ENCODE peak calls at places on chromosomes 12 and 14, in nine cellular contexts. T is AG09309; B is foreskin fibroblast; Q is CD8-positive, alpha-beta T cell; K is WTC11; D is GM20000; Y is tibial artery; M is GM13977; G is MCF 10A. N is an unnamed sample.

GRCh38 chr14:92540472-92541048 is 27.0 kb downstream of the RIN3 start:
- DNase-seq in T (peak; percentile 98), B (peak; percentile 98), Q (no peak), K (no peak), D (no peak), Y (peak; percentile 96), M (no peak), G (peak; percentile 99), N (no peak)

GRCh38 chr12:3913278-3913677 is 40.1 kb upstream of the PARP11 start:
- DNase-seq in T (no peak), B (no peak), Q (no peak), K (no peak), D (no peak), Y (no peak), M (no peak), G (no peak), N (no peak)

GRCh38 chr12:113931517-113931916 is 34.6 kb downstream of the RBM19 start:
- DNase-seq in T (no peak), B (no peak), Q (no peak), K (no peak), D (no peak), Y (no peak), M (no peak), G (no peak), N (no peak)

GRCh38 chr14:58981840-58982239 is 206.6 kb upstream of the DAAM1 start:
- DNase-seq in T (no peak), B (no peak), Q (no peak), K (no peak), D (no peak), Y (no peak), M (no peak), G (no peak), N (no peak)

GRCh38 chr12:64675795-64676194 is 65.5 kb downstream of the RASSF3 start:
- DNase-seq in T (no peak), B (no peak), Q (no peak), K (no peak), D (no peak), Y (peak; percentile 87), M (no peak), G (peak; percentile 71), N (no peak)

GRCh38 chr12:52798671-52799497 is 3.0 kb upstream of the KRT3 start:
- DNase-seq in T (no peak), B (no peak), Q (no peak), K (no peak), D (no peak), Y (no peak), M (no peak), G (peak; percentile 61), N (no peak)

GRCh38 chr12:73124480-73124879 is 852.3 kb downstream of the TRHDE start:
- DNase-seq in T (no peak), B (no peak), Q (no peak), K (no peak), D (no peak), Y (no peak), M (no peak), G (no peak), N (no peak)

GRCh38 chr12:12705833-12706520 is 10.0 kb upstream of the GPR19 start:
- DNase-seq in T (no peak), B (no peak), Q (peak; percentile 74), K (no peak), D (no peak), Y (no peak), M (no peak), G (no peak), N (no peak)

GRCh38 chr14:75978249-75978731 is 3.5 kb downstream of the TGFB3 start:
- DNase-seq in T (no peak), B (no peak), Q (no peak), K (no peak), D (no peak), Y (no peak), M (no peak), G (peak; percentile 33), N (no peak)

GRCh38 chr14:24804813-24805212 is 170.8 kb upstream of the GZMB start:
- DNase-seq in T (no peak), B (no peak), Q (no peak), K (no peak), D (no peak), Y (no peak), M (no peak), G (no peak), N (no peak)

GRCh38 chr12:122834921-122835692 is at the start of gene HIP1R:
- DNase-seq in T (no peak), B (no peak), Q (peak; percentile 45), K (peak; percentile 56), D (peak; percentile 90), Y (no peak), M (peak; percentile 88), G (peak; percentile 31), N (peak; percentile 46)

GRCh38 chr12:127126260-127126628 is 1140.7 kb upstream of the TMEM132C start:
- DNase-seq in T (no peak), B (no peak), Q (no peak), K (no peak), D (no peak), Y (no peak), M (no peak), G (no peak), N (no peak)

GRCh38 chr12:26055087-26055486 is 69.8 kb downstream of the BHLHE41 start:
- DNase-seq in T (no peak), B (no peak), Q (no peak), K (no peak), D (no peak), Y (no peak), M (no peak), G (no peak), N (no peak)

GRCh38 chr14:91231446-91231845 is 13.1 kb downstream of the GPR68 start:
- DNase-seq in T (no peak), B (no peak), Q (no peak), K (no peak), D (no peak), Y (no peak), M (no peak), G (no peak), N (no peak)
- TF ChIP-seq CTCF in T (no peak), B (no peak), Q (no peak), K (no peak), D (no peak), Y (no peak), M (no peak), G (no peak), N (no peak)

GRCh38 chr14:21326972-21327371 is 47.1 kb downstream of the RPGRIP1 start:
- DNase-seq in T (no peak), B (no peak), Q (no peak), K (no peak), D (no peak), Y (no peak), M (no peak), G (peak; percentile 35), N (no peak)
- TF ChIP-seq CTCF in T (no peak), B (no peak), Q (no peak), K (no peak), D (no peak), Y (no peak), M (no peak), G (no peak), N (no peak)

GRCh38 chr14:97177016-97177415 is 379.8 kb downstream of the VRK1 start:
- DNase-seq in T (no peak), B (no peak), Q (no peak), K (no peak), D (no peak), Y (no peak), M (no peak), G (peak; percentile 77), N (no peak)
- TF ChIP-seq CTCF in T (peak; percentile 14), B (no peak), Q (peak; percentile 45), K (peak; percentile 18), D (no peak), Y (no peak), M (no peak), G (peak; percentile 49), N (no peak)

GRCh38 chr14:79543966-79544365 is 667.3 kb downstream of the DIO2 start:
- DNase-seq in T (no peak), B (peak; percentile 9), Q (no peak), K (peak; percentile 38), D (no peak), Y (no peak), M (no peak), G (peak; percentile 55), N (no peak)
- TF ChIP-seq CTCF in T (peak; percentile 58), B (peak; percentile 48), Q (no peak), K (peak; percentile 71), D (no peak), Y (no peak), M (peak; percentile 19), G (peak; percentile 28), N (no peak)

GRCh38 chr12:115011703-115012102 is 327.7 kb upstream of the TBX3 start:
- DNase-seq in T (no peak), B (no peak), Q (no peak), K (no peak), D (no peak), Y (no peak), M (no peak), G (no peak), N (no peak)

GRCh38 chr12:115012861-115013667 is 329.1 kb upstream of the TBX3 start:
- DNase-seq in T (no peak), B (no peak), Q (no peak), K (no peak), D (no peak), Y (no peak), M (no peak), G (no peak), N (no peak)

GRCh38 chr12:115013668-115014072 is 329.7 kb upstream of the TBX3 start:
- DNase-seq in T (no peak), B (no peak), Q (no peak), K (no peak), D (no peak), Y (no peak), M (no peak), G (no peak), N (no peak)

GRCh38 chr12:115020091-115020490 is 336.1 kb upstream of the TBX3 start:
- DNase-seq in T (no peak), B (no peak), Q (no peak), K (no peak), D (no peak), Y (no peak), M (no peak), G (no peak), N (no peak)

DNA sequence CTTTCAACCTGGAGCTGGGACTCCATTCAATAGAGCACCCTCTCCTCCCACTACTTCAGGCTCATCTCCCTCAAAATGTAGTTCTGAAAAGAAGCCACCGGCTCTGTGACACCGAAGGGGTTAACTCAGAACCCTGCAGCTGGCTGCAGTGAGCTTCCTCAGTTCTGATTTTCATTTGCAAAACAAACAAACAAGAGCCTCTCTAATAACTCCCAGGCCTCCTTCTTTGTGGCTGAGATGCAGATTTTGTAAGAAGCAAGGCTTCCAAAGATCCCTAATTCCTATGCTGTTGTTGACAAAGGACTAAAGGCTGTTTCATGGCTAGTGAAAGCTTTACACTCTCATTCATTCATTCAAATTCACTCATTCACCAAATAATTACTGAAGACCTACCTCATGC is 333.4 kb upstream of the TBX3 start:
- DNase-seq in T (no peak), B (peak; percentile 37), Q (no peak), K (no peak), D (no peak), Y (no peak), M (no peak), G (no peak), N (no peak)
- TF ChIP-seq CTCF in T (no peak), B (no peak), Q (no peak), K (no peak), D (no peak), Y (no peak), M (no peak), G (no peak), N (no peak)

N was measured in natural killer cell.